ENCODE peak calls at places on chromosome 2, in six cellular contexts. R, Z, K, V, E and O are unnamed samples.

GRCh38 chr2:118123561-118124232 is 35.4 kb downstream of the INSIG2 start:
- DNase-seq in E (no peak), K (no peak), V (peak; percentile 92), R (peak; percentile 75), Z (no peak), O (no peak)

GRCh38 chr2:108367014-108367413 is 10.7 kb upstream of the SULT1C4 start:
- DNase-seq in E (no peak), R (peak; percentile 21), Z (no peak), K (no peak), V (no peak), O (no peak)

GRCh38 chr2:199940373-199940772 is 14.9 kb downstream of the TYW5 start:
- DNase-seq in K (no peak), Z (no peak), E (no peak), R (peak; percentile 53), V (peak; percentile 43), O (no peak)

GRCh38 chr2:127342101-127342500 is 45.7 kb downstream of the MAP3K2 start:
- DNase-seq in V (no peak), K (no peak), E (peak; percentile 55), R (peak; percentile 20), Z (no peak), O (no peak)

GRCh38 chr2:64212801-64213321 is 68.6 kb upstream of the PELI1 start:
- DNase-seq in E (no peak), R (peak; percentile 92), V (peak; percentile 87), Z (no peak), K (peak; percentile 41), O (no peak)

GRCh38 chr2:227115761-227116160 is 48.2 kb downstream of the COL4A4 start:
- DNase-seq in E (no peak), V (peak; percentile 52), Z (no peak), K (no peak), R (no peak), O (no peak)

GRCh38 chr2:54503192-54503591 is 47.1 kb downstream of the SPTBN1 start:
- DNase-seq in K (peak; percentile 32), V (peak; percentile 45), R (peak; percentile 57), Z (no peak), E (peak; percentile 54), O (no peak)

GRCh38 chr2:185219981-185220380 is 518.6 kb upstream of the FSIP2 start:
- DNase-seq in Z (no peak), V (no peak), K (peak; percentile 13), E (no peak), R (peak; percentile 19), O (no peak)

GRCh38 chr2:145800201-145801091 is 1280.5 kb upstream of the ZEB2 start:
- DNase-seq in K (peak; percentile 80), V (no peak), E (no peak), Z (no peak), R (peak; percentile 57), O (no peak)

GRCh38 chr2:227473019-227473461 is 1.1 kb downstream of the AGFG1 start:
- DNase-seq in Z (no peak), R (peak; percentile 32), E (no peak), V (peak; percentile 64), K (no peak), O (no peak)

GRCh38 chr2:73291093-73291460 is 2.3 kb downstream of the EGR4 start:
- DNase-seq in Z (peak; percentile 60), V (peak; percentile 56), R (peak; percentile 68), E (peak; percentile 82), K (peak; percentile 82), O (peak; percentile 90)

GRCh38 chr2:41736105-41736567 is 311.7 kb upstream of the PKDCC start:
- DNase-seq in Z (no peak), V (no peak), K (no peak), E (peak; percentile 24), R (peak; percentile 45), O (no peak)

GRCh38 chr2:234453216-234453615 is 43.7 kb downstream of the ARL4C start:
- DNase-seq in R (no peak), V (no peak), Z (no peak), K (no peak), E (no peak), O (no peak)

GRCh38 chr2:20122864-20123263 is 71.4 kb upstream of the LAPTM4A start:
- DNase-seq in E (no peak), R (no peak), K (no peak), V (no peak), Z (no peak), O (no peak)

GRCh38 chr2:226799976-226800940 is 638 bp upstream of the IRS1 start:
- DNase-seq in R (peak; percentile 49), V (peak; percentile 32), Z (no peak), K (peak; percentile 63), E (no peak), O (no peak)

GRCh38 chr2:122183890-122184289 is 428.4 kb downstream of the TSN start:
- DNase-seq in V (no peak), Z (no peak), R (no peak), E (no peak), K (no peak), O (no peak)

GRCh38 chr2:43611987-43612894 is 16.4 kb upstream of the THADA start:
- DNase-seq in R (peak; percentile 84), V (peak; percentile 78), Z (peak; percentile 46), E (peak; percentile 57), K (peak; percentile 80), O (no peak)

GRCh38 chr2:109669731-109670130 is 55.6 kb downstream of the SOWAHC start:
- DNase-seq in R (no peak), Z (no peak), V (no peak), E (no peak), K (no peak), O (no peak)

GRCh38 chr2:12167525-12168317 is 421.3 kb downstream of the LPIN1 start:
- DNase-seq in V (no peak), Z (peak; percentile 54), R (no peak), K (no peak), E (no peak), O (no peak)

GRCh38 chr2:70777450-70777849 is 9.4 kb upstream of the ADD2 start:
- DNase-seq in E (no peak), R (peak; percentile 18), K (no peak), V (no peak), Z (no peak), O (no peak)

GRCh38 chr2:134268265-134268664 is 14.4 kb downstream of the MGAT5 start:
- DNase-seq in K (no peak), Z (no peak), E (no peak), R (peak; percentile 45), V (no peak), O (no peak)

GRCh38 chr2:111999809-112000208 is 55.3 kb upstream of the TMEM87B start:
- DNase-seq in Z (no peak), E (no peak), V (no peak), K (no peak), R (no peak), O (no peak)

GRCh38 chr2:191870744-191871143 is 23.9 kb upstream of the CAVIN2 start:
- DNase-seq in K (no peak), Z (no peak), V (no peak), E (no peak), R (no peak), O (no peak)

GRCh38 chr2:191867507-191867847 is 20.6 kb upstream of the CAVIN2 start:
- DNase-seq in E (no peak), V (no peak), Z (no peak), R (no peak), K (no peak), O (no peak)

GRCh38 chr2:191866675-191867506 is 20.0 kb upstream of the CAVIN2 start:
- DNase-seq in E (no peak), Z (no peak), R (peak; percentile 87), V (peak; percentile 95), K (peak; percentile 79), O (no peak)

GRCh38 chr2:191869781-191870180 is 22.9 kb upstream of the CAVIN2 start:
- DNase-seq in Z (no peak), K (no peak), R (no peak), V (no peak), E (no peak), O (no peak)

GRCh38 chr2:191869178-191869577 is 22.3 kb upstream of the CAVIN2 start:
- DNase-seq in K (peak; percentile 60), V (peak; percentile 39), Z (no peak), R (peak; percentile 55), E (no peak), O (no peak)
- TF ChIP-seq CTCF in K (peak; percentile 51), V (peak; percentile 50), Z (peak; percentile 58), R (peak; percentile 39), E (peak; percentile 46), O (no peak)

GRCh38 chr2:214808961-214809750 is at the start of gene BARD1:
- DNase-seq in R (peak; percentile 60), Z (peak; percentile 13), E (peak; percentile 47), V (peak; percentile 54), K (peak; percentile 76), O (no peak)
- TF ChIP-seq CTCF in R (no peak), Z (no peak), E (no peak), V (no peak), K (no peak), O (peak; percentile 29)

DNA sequence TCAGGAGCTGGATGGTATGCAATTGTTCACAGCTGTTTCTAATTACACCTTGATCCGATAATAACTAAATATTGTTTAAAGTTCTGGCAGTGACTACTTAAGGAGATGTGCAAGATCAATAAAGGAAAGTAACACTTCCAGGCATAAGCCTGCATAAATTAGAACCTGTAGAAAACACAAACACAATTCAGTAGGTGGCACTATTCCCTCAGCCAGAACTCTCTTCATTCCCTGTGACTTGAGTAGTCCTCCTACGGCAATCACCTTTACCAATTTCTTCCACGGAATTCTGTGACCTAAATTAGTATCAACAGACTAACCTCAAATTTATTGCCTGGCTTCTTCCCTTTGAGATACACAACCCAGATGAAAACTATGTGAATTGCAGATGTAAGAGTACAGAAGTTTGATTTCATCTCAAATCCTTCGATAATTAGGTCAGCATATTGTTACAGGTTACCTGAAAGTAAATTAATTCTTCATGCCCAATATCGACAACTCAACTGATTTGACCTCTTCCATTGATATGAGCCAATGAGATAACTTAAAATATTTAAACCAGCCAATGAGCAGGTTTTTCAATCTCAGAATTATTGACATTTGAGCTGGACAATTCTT is 137.8 kb downstream of the PID1 start:
- DNase-seq in R (peak; percentile 73), Z (no peak), E (no peak), V (peak; percentile 65), K (peak; percentile 60), O (no peak)
- TF ChIP-seq CTCF in R (peak; percentile 35), Z (peak; percentile 72), E (no peak), V (peak; percentile 69), K (peak; percentile 75), O (peak; percentile 73)

DNA sequence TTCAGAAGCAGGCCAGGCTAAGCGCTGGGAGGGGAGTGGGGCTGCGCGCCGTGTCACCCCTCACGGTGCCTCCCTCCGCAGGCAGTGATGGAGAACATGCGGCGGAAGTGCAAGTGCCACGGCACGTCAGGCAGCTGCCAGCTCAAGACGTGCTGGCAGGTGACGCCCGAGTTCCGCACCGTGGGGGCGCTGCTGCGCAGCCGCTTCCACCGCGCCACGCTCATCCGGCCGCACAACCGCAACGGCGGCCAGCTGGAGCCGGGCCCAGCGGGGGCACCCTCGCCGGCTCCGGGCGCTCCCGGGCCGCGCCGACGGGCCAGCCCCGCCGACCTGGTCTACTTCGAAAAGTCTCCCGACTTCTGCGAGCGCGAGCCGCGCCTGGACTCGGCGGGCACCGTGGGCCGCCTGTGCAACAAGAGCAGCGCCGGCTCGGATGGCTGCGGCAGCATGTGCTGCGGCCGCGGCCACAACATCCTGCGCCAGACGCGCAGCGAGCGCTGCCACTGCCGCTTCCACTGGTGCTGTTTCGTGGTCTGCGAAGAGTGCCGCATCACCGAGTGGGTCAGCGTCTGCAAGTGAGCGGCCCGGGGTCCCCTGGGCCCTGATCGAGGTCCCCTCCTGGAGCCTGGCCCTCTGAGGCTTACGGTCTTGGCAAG is 12.2 kb downstream of the WNT10A start:
- DNase-seq in K (peak; percentile 85), R (peak; percentile 41), V (peak; percentile 33), E (peak; percentile 84), Z (peak; percentile 65), O (no peak)
- TF ChIP-seq CTCF in K (peak; percentile 43), R (peak; percentile 27), V (peak; percentile 22), E (peak; percentile 69), Z (peak; percentile 72), O (peak; percentile 75)